ENCODE peak calls at places on chromosome 6, in ten cellular contexts. K is heart left ventricle, H is WERI-Rb-1, C is left lung, Z is hepatocyte, W is sigmoid colon, G is left ventricle myocardium inferior, J is lung, Y is dorsolateral prefrontal cortex, R is A549. O is an unnamed sample.

GRCh38 chr6:119384444-119384843 is 34.9 kb upstream of the MAN1A1 start:
- DNase-seq in R (no peak), H (no peak), G (no peak), W (peak), J (no peak), Y (no peak), Z (no peak), K (no peak), C (no peak), O (no peak)

GRCh38 chr6:42689371-42689770 is 33.0 kb downstream of the PRPH2 start:
- DNase-seq in C (no peak), Y (no peak), H (no peak), G (no peak), R (no peak), W (no peak), K (no peak), Z (no peak), J (no peak), O (no peak)

GRCh38 chr6:156379946-156380707 is 397.1 kb upstream of the ARID1B start:
- DNase-seq in G (no peak), H (no peak), Z (peak), Y (no peak), R (no peak), W (no peak), J (no peak), K (no peak), C (no peak), O (no peak)

GRCh38 chr6:69398729-69399128 is 398.1 kb downstream of the LMBRD1 start:
- DNase-seq in H (no peak), G (no peak), R (no peak), J (no peak), W (no peak), K (no peak), C (no peak), Y (no peak), Z (no peak), O (no peak)

GRCh38 chr6:34391711-34392496 is 565 bp downstream of the NUDT3 start:
- DNase-seq in Y (peak), W (peak), H (peak), Z (peak), R (peak), J (peak), C (peak), G (peak), K (peak), O (peak)

GRCh38 chr6:131795366-131795765 is 12.5 kb upstream of the ENPP1 start:
- DNase-seq in Y (no peak), J (no peak), G (no peak), K (no peak), Z (no peak), R (no peak), C (no peak), W (no peak), H (no peak), O (no peak)

GRCh38 chr6:79158856-79159516 is 75.5 kb downstream of the HMGN3 start:
- DNase-seq in G (no peak), Y (no peak), H (no peak), W (no peak), K (no peak), C (no peak), J (no peak), Z (peak), R (peak), O (no peak)

GRCh38 chr6:2396856-2397640 is 151.6 kb upstream of the GMDS start:
- DNase-seq in W (no peak), H (no peak), C (no peak), Y (no peak), K (peak), J (no peak), G (peak), Z (peak), R (no peak), O (peak)

GRCh38 chr6:131840936-131841583 is 33.2 kb downstream of the ENPP1 start:
- DNase-seq in G (no peak), K (no peak), Z (no peak), W (no peak), J (no peak), Y (no peak), C (no peak), H (no peak), R (no peak), O (no peak)

GRCh38 chr6:85594197-85594930 is 706 bp upstream of the SNX14 start:
- DNase-seq in Z (no peak), J (no peak), R (no peak), G (no peak), Y (no peak), K (no peak), W (no peak), H (peak), C (no peak), O (no peak)

GRCh38 chr6:35611235-35611634 is 77.5 kb downstream of the FKBP5 start:
- DNase-seq in H (no peak), J (no peak), G (no peak), C (no peak), R (no peak), Z (peak), Y (no peak), K (no peak), W (no peak), O (no peak)

DNA sequence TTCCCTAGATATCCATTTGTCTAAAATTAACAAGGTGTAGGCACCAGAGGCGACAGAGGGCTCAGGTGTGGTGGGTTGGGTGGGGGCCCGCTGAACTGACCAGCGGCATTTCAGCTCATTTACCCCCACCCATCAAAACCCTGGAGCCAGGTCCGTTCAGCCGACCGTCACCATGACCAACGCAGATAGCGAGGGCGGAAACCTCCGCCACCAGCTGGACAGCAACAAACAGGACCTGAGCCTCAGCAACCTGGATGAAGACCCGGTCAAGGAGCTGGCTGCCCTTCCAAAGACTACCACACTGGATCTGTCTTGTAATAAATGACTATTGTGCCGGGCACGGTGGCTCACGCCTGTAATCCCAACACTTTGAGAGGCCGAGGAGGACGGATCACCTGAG is 120.8 kb upstream of the LGSN start:
- DNase-seq in K (no peak), W (no peak), C (no peak), Y (no peak), J (no peak), H (no peak), Z (no peak), G (no peak), R (peak), O (no peak)
- H3K27ac ChIP-seq in K (no peak), W (no peak), C (no peak), Y (no peak), J (no peak), H (no peak), Z (no peak), G (no peak), R (peak), O (no peak)

GRCh38 chr6:63502165-63502564 is 70.1 kb upstream of the LOC128125822 start:
- DNase-seq in W (no peak), C (no peak), H (no peak), K (no peak), J (no peak), R (no peak), Z (no peak), G (no peak), Y (no peak), O (no peak)
- H3K27ac ChIP-seq in W (no peak), C (no peak), H (no peak), K (no peak), J (no peak), R (peak), Z (peak), G (no peak), Y (no peak), O (no peak)

DNA sequence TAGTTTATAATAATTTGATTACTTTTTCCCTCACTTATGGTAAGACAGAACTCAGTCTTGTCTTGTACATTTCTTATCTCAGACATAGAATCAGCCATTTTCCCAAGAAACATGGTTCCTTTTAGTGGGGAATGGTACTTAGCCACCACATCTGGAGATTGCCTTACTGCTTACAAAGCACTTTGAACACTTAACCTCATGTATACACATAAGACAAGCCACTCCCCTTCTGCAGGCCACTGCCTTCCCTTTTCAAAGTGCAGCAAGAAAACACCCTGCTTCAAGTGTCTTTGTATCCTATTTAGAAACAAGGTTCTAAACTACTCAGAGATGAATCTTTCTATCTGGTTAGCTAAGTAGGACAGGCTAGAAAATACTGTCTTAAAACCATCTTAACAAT is 159.2 kb downstream of the UBE3D start:
- DNase-seq in J (no peak), Y (no peak), G (no peak), R (no peak), Z (peak), C (no peak), H (no peak), W (no peak), K (no peak), O (no peak)
- H3K27ac ChIP-seq in J (no peak), Y (no peak), G (no peak), R (no peak), Z (no peak), C (no peak), H (no peak), W (no peak), K (no peak), O (no peak)

DNA sequence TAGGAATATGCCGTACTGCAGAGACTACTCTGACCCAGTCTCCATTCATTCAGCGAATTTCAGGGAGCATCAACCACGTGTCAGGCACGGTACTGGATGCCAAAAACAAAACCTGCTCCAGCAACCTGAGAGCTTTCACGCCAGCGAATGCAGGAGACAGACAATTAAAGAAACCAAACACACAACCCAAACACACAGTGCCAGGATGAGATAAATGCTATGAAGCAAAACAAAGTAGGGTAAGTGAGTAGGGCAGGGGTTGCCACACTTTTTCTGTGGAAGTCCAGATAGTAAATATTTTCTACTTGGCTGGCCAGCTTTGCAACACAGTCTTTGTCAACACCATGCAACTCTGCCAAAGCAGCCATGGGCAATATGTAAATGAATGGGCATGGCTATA is 10.0 kb downstream of the MOCS1 start:
- DNase-seq in W (no peak), R (no peak), C (no peak), H (no peak), Z (no peak), K (no peak), J (no peak), G (no peak), Y (no peak), O (no peak)
- H3K27ac ChIP-seq in W (no peak), R (no peak), C (no peak), H (no peak), Z (no peak), K (no peak), J (no peak), G (peak), Y (no peak), O (no peak)

GRCh38 chr6:37060195-37060559 is 54.7 kb downstream of the FGD2 start:
- DNase-seq in H (no peak), R (no peak), Y (no peak), J (no peak), Z (no peak), C (no peak), G (no peak), W (no peak), K (no peak), O (no peak)
- H3K27ac ChIP-seq in H (no peak), R (peak), Y (no peak), J (peak), Z (peak), C (no peak), G (peak), W (peak), K (no peak), O (no peak)

GRCh38 chr6:7129360-7129759 is 21.6 kb downstream of the RREB1 start:
- DNase-seq in Y (no peak), W (no peak), H (peak), K (no peak), J (no peak), R (no peak), G (no peak), C (no peak), Z (no peak), O (no peak)
- H3K27ac ChIP-seq in Y (no peak), W (peak), H (no peak), K (peak), J (peak), R (peak), G (peak), C (peak), Z (peak), O (peak)

DNA sequence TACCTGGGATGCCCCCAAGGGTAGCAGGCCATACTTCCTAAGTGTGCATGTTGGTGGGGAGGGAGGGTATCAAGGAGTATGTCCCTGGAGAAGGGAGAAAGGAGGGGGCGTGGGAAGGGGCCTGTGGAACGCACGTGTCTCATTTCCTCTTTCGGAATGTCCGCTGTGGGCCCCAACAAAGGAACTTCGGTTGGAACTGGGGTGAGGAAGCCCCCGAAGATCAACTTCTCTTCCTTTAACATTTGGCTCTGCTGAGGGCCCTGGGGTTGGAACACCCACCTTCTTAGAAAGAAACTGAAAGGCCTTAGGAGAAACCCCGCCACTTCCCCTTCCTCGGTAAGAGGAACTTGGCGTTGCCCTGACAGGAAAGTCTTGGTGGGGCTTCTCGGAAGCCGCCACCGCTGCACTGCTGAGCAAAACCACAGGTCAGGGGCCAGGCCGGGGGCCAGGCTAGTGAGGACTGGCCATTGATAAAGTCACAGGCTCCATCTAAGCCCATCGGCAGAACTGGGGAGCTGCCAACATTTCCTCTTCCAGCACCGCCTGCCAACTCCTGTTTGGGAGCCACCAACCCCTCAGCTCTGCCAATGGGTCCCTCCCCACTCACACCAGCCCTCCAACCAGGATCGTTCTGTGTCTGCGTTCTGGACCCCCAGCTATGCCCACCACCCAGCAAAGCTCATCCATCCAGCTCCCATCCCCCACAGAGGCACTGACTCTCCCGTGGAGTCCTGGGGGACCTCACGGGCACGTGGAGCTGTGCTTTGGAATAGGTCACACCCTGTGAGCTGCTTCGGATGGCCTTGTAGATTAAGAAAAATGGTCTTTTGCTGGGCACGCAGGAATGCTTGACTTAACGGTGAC is 44.8 kb downstream of the FGD2 start:
- DNase-seq in G (peak), J (peak), K (peak), H (no peak), Y (no peak), R (no peak), W (peak), Z (no peak), C (peak), O (no peak)
- H3K27ac ChIP-seq in G (peak), J (no peak), K (peak), H (no peak), Y (no peak), R (peak), W (no peak), Z (no peak), C (peak), O (no peak)

DNA sequence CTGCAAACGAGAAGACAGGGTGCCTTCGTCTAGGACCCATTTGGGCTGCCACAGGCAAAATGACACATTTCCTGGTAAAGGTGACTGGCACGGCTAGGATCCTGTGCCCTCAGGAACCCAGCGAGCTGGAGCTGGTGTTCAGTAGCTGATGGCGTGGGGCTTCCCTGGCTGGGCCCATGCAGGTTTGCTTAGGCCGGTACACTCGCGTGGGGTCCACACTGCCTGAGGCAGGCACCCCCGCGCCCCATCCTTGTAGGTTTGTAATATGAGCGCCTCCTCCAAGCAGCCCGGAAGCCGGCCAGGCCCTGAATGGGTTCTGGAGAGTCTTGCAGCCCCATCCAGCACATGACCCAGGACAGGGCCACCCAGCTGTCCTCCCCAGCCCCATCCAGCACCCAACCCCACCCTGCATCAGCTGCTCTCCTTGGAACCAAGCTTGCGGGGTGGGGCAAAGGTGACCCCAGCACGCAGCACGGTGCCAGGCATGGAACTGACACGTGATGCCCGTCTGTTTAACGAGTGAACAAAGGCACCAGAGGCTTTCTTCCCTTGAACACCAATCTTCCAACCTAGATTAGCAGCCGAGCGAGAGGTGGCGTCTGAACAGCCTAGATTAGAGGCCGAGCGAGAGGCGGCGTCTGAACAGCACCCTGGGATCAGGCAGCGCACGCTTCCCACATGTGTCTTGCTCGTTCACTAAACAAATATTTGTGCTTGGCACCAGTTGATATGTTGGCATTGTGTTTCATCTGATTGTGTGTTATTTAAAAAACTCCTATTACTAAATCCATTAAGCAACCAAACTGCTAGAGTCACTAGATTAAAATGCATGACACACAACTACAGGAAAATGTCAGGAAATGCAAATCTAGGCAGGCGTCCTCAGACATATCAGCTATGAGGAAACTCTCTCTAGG is 112.1 kb downstream of the DLL1 start:
- DNase-seq in Z (no peak), Y (no peak), J (peak), C (peak), K (no peak), H (no peak), W (peak), R (no peak), G (peak), O (peak)
- H3K27ac ChIP-seq in Z (no peak), Y (no peak), J (no peak), C (no peak), K (no peak), H (no peak), W (no peak), R (no peak), G (no peak), O (peak)

DNA sequence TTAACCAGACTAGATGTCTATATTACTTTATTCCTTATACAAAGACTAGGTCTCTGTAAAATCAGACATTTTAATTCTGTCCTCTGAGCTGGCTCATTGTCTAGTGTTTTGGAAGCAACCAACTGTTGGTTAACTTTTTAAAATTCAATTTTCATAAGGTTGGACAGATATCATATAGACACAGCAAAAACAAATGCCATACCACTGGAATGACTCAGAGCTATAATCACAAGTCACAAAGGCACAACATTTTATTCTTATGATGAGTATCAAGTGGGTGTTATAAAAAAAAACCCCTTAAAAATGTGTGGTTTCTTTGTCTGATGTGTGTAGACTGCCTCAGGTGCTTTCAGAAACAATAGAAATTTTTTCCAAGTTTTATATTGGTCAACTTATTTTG is 296.2 kb upstream of the MARCKS start:
- DNase-seq in W (no peak), C (no peak), G (no peak), Z (no peak), H (no peak), Y (no peak), R (peak), K (no peak), J (no peak), O (no peak)
- H3K27ac ChIP-seq in W (no peak), C (no peak), G (no peak), Z (no peak), H (no peak), Y (no peak), R (peak), K (no peak), J (no peak), O (no peak)

DNA sequence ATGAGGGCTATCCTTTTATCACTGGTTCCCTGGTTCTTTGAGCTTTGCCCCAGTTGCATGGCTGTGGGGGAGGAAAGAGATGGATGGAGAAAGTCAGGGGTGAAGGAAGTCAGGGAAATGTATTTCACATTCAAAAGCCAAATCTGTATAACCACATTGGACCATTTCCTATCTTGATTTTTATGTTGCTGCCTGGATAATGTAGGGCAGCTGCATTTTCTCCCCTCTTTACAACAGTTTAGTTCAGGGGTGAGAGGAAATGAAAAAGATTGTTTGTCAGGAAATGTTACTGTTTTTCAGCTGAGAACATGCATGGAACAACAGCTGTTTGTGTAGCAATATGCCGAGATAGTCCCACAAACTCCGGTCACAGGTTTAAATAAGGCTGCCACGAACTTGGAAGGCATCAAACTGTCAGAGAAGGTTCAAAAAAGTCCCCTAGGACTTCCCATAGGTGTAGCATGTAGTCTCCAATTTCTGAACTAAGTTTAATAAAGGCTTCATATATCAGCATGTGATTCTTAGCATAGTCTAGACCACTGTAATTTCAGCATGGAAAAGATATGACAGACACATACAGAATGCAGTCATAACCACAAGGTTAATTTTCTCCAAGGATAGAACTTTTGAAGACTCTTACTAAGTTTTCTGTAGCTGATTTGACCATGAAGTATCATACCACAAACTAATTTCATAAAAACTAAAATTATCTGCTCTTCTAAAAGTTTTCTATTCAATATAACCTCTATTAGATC is 82.1 kb upstream of the COL21A1 start:
- DNase-seq in J (no peak), Z (no peak), R (no peak), W (no peak), K (no peak), Y (no peak), G (no peak), C (no peak), H (no peak), O (no peak)
- H3K27ac ChIP-seq in J (no peak), Z (no peak), R (no peak), W (peak), K (no peak), Y (no peak), G (no peak), C (peak), H (no peak), O (no peak)